ENCODE peak calls at places on chromosomes 12 and 14, in five cellular contexts. One of them, this sample, is unnamed.

GRCh38 chr12:6052206-6052939 is 72.1 kb downstream of the VWF start:
- DNase-seq in H1: no peak
- DNase-seq in HCT116: no peak
- DNase-seq in HepG2: no peak
- DNase-seq in K562: no peak
- DNase-seq in this sample: no peak

GRCh38 chr12:5222011-5222461 is 178.4 kb downstream of the KCNA5 start:
- DNase-seq in K562: no peak
- DNase-seq in HepG2: no peak
- DNase-seq in H1: no peak
- DNase-seq in HCT116: no peak
- DNase-seq in this sample: no peak

GRCh38 chr14:60951781-60952435 is 29.0 kb downstream of the TRMT5 start:
- DNase-seq in HepG2: peak
- DNase-seq in K562: no peak
- DNase-seq in HCT116: no peak
- DNase-seq in H1: no peak
- DNase-seq in this sample: no peak

GRCh38 chr12:96401061-96401871 is 1.0 kb upstream of the CDK17 start:
- DNase-seq in K562: peak
- DNase-seq in HepG2: peak
- DNase-seq in H1: no peak
- DNase-seq in HCT116: peak
- DNase-seq in this sample: no peak

GRCh38 chr12:77924703-77925102 is 94.0 kb downstream of the NAV3 start:
- DNase-seq in HCT116: no peak
- DNase-seq in H1: no peak
- DNase-seq in K562: no peak
- DNase-seq in HepG2: no peak
- DNase-seq in this sample: no peak

GRCh38 chr14:62329427-62329826 is 567.2 kb downstream of the SNAPC1 start:
- DNase-seq in H1: no peak
- DNase-seq in K562: no peak
- DNase-seq in HCT116: no peak
- DNase-seq in HepG2: no peak
- DNase-seq in this sample: no peak

GRCh38 chr14:76710093-76711010 is 50.9 kb upstream of the VASH1 start:
- DNase-seq in H1: no peak
- DNase-seq in K562: peak
- DNase-seq in HepG2: peak
- DNase-seq in HCT116: peak
- DNase-seq in this sample: no peak

GRCh38 chr14:33014710-33015109 is 76.0 kb downstream of the NPAS3 start:
- DNase-seq in K562: no peak
- DNase-seq in HCT116: no peak
- DNase-seq in HepG2: no peak
- DNase-seq in H1: no peak
- DNase-seq in this sample: no peak

GRCh38 chr12:100348657-100349454 is 8.0 kb upstream of the SLC17A8 start:
- DNase-seq in HepG2: peak
- DNase-seq in K562: no peak
- DNase-seq in HCT116: peak
- DNase-seq in H1: no peak
- DNase-seq in this sample: peak

GRCh38 chr14:72962829-72963312 is 36.6 kb downstream of the DCAF4 start:
- DNase-seq in HCT116: peak
- DNase-seq in HepG2: peak
- DNase-seq in K562: peak
- DNase-seq in H1: peak
- DNase-seq in this sample: peak

GRCh38 chr12:59651230-59651920 is 55.5 kb downstream of the SLC16A7 start:
- DNase-seq in HepG2: peak
- DNase-seq in H1: no peak
- DNase-seq in K562: no peak
- DNase-seq in HCT116: no peak
- DNase-seq in this sample: no peak

GRCh38 chr12:14454098-14454907 is 88.8 kb downstream of the ATF7IP start:
- DNase-seq in H1: peak
- DNase-seq in K562: peak
- DNase-seq in HepG2: peak
- DNase-seq in HCT116: peak
- DNase-seq in this sample: peak

GRCh38 chr12:127388985-127389384 is 878.0 kb upstream of the TMEM132C start:
- DNase-seq in HepG2: no peak
- DNase-seq in K562: no peak
- DNase-seq in H1: no peak
- DNase-seq in HCT116: no peak
- DNase-seq in this sample: no peak

GRCh38 chr14:50559990-50560928 is at the start of gene ATL1:
- DNase-seq in K562: peak
- DNase-seq in HCT116: peak
- DNase-seq in HepG2: no peak
- DNase-seq in H1: no peak
- DNase-seq in this sample: no peak

GRCh38 chr14:91830777-91831176 is 36.6 kb downstream of the TC2N start:
- DNase-seq in K562: no peak
- DNase-seq in HCT116: no peak
- DNase-seq in HepG2: no peak
- DNase-seq in H1: peak
- DNase-seq in this sample: no peak

GRCh38 chr12:102535306-102535705 is 54.9 kb upstream of the IGF1 start:
- DNase-seq in K562: no peak
- DNase-seq in H1: no peak
- DNase-seq in HepG2: no peak
- DNase-seq in HCT116: no peak
- DNase-seq in this sample: no peak

GRCh38 chr12:5584776-5585560 is 153.1 kb downstream of the NTF3 start:
- DNase-seq in HCT116: no peak
- DNase-seq in H1: no peak
- DNase-seq in K562: no peak
- DNase-seq in HepG2: no peak
- DNase-seq in this sample: no peak

GRCh38 chr12:101567918-101568317 is 26.9 kb upstream of the MYBPC1 start:
- DNase-seq in HCT116: no peak
- DNase-seq in H1: no peak
- DNase-seq in K562: no peak
- DNase-seq in HepG2: no peak
- DNase-seq in this sample: no peak

GRCh38 chr12:58509116-58509885 is 411.0 kb downstream of the LRIG3 start:
- DNase-seq in HCT116: no peak
- DNase-seq in K562: no peak
- DNase-seq in H1: no peak
- DNase-seq in HepG2: no peak
- DNase-seq in this sample: no peak

GRCh38 chr12:65648461-65648860 is 175.8 kb upstream of the HMGA2 start:
- DNase-seq in K562: no peak
- DNase-seq in HepG2: no peak
- DNase-seq in HCT116: no peak
- DNase-seq in H1: no peak
- DNase-seq in this sample: no peak

GRCh38 chr12:117538032-117538690 is 176.7 kb upstream of the NOS1 start:
- DNase-seq in HepG2: no peak
- DNase-seq in K562: no peak
- DNase-seq in H1: no peak
- DNase-seq in HCT116: no peak
- DNase-seq in this sample: no peak

GRCh38 chr12:54700301-54700700 is 52.1 kb upstream of the DCD start:
- DNase-seq in HepG2: no peak
- DNase-seq in HCT116: no peak
- DNase-seq in H1: no peak
- DNase-seq in K562: no peak
- DNase-seq in this sample: no peak

GRCh38 chr12:2294651-2295475 is 242.1 kb downstream of the CACNA1C start:
- DNase-seq in HCT116: no peak
- DNase-seq in HepG2: no peak
- DNase-seq in K562: no peak
- DNase-seq in H1: no peak
- DNase-seq in this sample: no peak

GRCh38 chr14:89408907-89409675 is 7.9 kb downstream of the FOXN3 start:
- DNase-seq in HCT116: no peak
- DNase-seq in HepG2: no peak
- DNase-seq in K562: no peak
- DNase-seq in H1: no peak
- DNase-seq in this sample: no peak

GRCh38 chr12:124423683-124424515 is 129.0 kb downstream of the RFLNA start:
- DNase-seq in H1: no peak
- DNase-seq in HCT116: no peak
- DNase-seq in HepG2: no peak
- DNase-seq in K562: peak
- DNase-seq in this sample: no peak

GRCh38 chr12:6084969-6085450 is 39.5 kb downstream of the VWF start:
- DNase-seq in K562: no peak
- DNase-seq in H1: no peak
- DNase-seq in HCT116: no peak
- DNase-seq in HepG2: no peak
- DNase-seq in this sample: no peak

GRCh38 chr12:7112041-7112440 is 3.0 kb upstream of the C1RL start:
- DNase-seq in H1: no peak
- DNase-seq in K562: no peak
- DNase-seq in HepG2: no peak
- DNase-seq in HCT116: no peak
- DNase-seq in this sample: no peak

GRCh38 chr14:68657300-68658028 is 135.4 kb downstream of the ZFP36L1 start:
- DNase-seq in HepG2: no peak
- DNase-seq in HCT116: no peak
- DNase-seq in H1: no peak
- DNase-seq in K562: no peak
- DNase-seq in this sample: no peak

GRCh38 chr12:88816201-88816600 is 235.9 kb upstream of the KITLG start:
- DNase-seq in H1: no peak
- DNase-seq in K562: no peak
- DNase-seq in HCT116: no peak
- DNase-seq in HepG2: no peak
- DNase-seq in this sample: no peak
- TF ChIP-seq SIN3A in H1: no peak
- TF ChIP-seq SIN3A in K562: no peak
- TF ChIP-seq SIN3A in HCT116: no peak
- TF ChIP-seq SIN3A in HepG2: no peak
- TF ChIP-seq SIN3A in this sample: no peak

GRCh38 chr14:75430106-75430505 is 2.3 kb downstream of the JDP2 start:
- DNase-seq in H1: no peak
- DNase-seq in K562: no peak
- DNase-seq in HepG2: no peak
- DNase-seq in HCT116: no peak
- DNase-seq in this sample: no peak
- TF ChIP-seq SIN3A in H1: no peak
- TF ChIP-seq SIN3A in K562: no peak
- TF ChIP-seq SIN3A in HepG2: no peak
- TF ChIP-seq SIN3A in HCT116: no peak
- TF ChIP-seq SIN3A in this sample: no peak

GRCh38 chr12:89574736-89575208 is 48.9 kb upstream of the POC1B start:
- DNase-seq in K562: peak
- DNase-seq in HepG2: peak
- DNase-seq in HCT116: no peak
- DNase-seq in H1: no peak
- DNase-seq in this sample: no peak

GRCh38 chr12:89568484-89568883 is 42.6 kb upstream of the POC1B start:
- DNase-seq in K562: no peak
- DNase-seq in HCT116: no peak
- DNase-seq in HepG2: no peak
- DNase-seq in H1: no peak
- DNase-seq in this sample: no peak

GRCh38 chr12:89575405-89575804 is 49.6 kb upstream of the POC1B start:
- DNase-seq in HepG2: peak
- DNase-seq in H1: no peak
- DNase-seq in HCT116: no peak
- DNase-seq in K562: no peak
- DNase-seq in this sample: no peak

GRCh38 chr12:89573081-89573810 is 47.4 kb upstream of the POC1B start:
- DNase-seq in H1: no peak
- DNase-seq in HCT116: no peak
- DNase-seq in K562: no peak
- DNase-seq in HepG2: no peak
- DNase-seq in this sample: no peak

GRCh38 chr12:89571481-89572190 is 45.8 kb upstream of the POC1B start:
- DNase-seq in HCT116: no peak
- DNase-seq in H1: no peak
- DNase-seq in K562: no peak
- DNase-seq in HepG2: no peak
- DNase-seq in this sample: no peak
- TF ChIP-seq SIN3A in HCT116: no peak
- TF ChIP-seq SIN3A in H1: no peak
- TF ChIP-seq SIN3A in K562: no peak
- TF ChIP-seq SIN3A in HepG2: no peak
- TF ChIP-seq SIN3A in this sample: no peak

GRCh38 chr14:80055226-80055625 is 156.1 kb downstream of the DIO2 start:
- DNase-seq in HepG2: no peak
- DNase-seq in K562: no peak
- DNase-seq in HCT116: no peak
- DNase-seq in H1: no peak
- DNase-seq in this sample: no peak

GRCh38 chr14:80054020-80054419 is 157.3 kb downstream of the DIO2 start:
- DNase-seq in K562: no peak
- DNase-seq in HCT116: no peak
- DNase-seq in HepG2: no peak
- DNase-seq in H1: no peak
- DNase-seq in this sample: no peak

GRCh38 chr14:80059041-80059440 is 152.3 kb downstream of the DIO2 start:
- DNase-seq in H1: no peak
- DNase-seq in HCT116: no peak
- DNase-seq in K562: no peak
- DNase-seq in HepG2: no peak
- DNase-seq in this sample: no peak

GRCh38 chr14:80055912-80056801 is 155.1 kb downstream of the DIO2 start:
- DNase-seq in HepG2: peak
- DNase-seq in K562: no peak
- DNase-seq in H1: peak
- DNase-seq in HCT116: no peak
- DNase-seq in this sample: peak
- TF ChIP-seq SIN3A in HepG2: no peak
- TF ChIP-seq SIN3A in K562: no peak
- TF ChIP-seq SIN3A in H1: no peak
- TF ChIP-seq SIN3A in HCT116: no peak
- TF ChIP-seq SIN3A in this sample: no peak

GRCh38 chr14:55126089-55126488 is 3.0 kb upstream of the LGALS3 start:
- DNase-seq in H1: no peak
- DNase-seq in HepG2: no peak
- DNase-seq in K562: no peak
- DNase-seq in HCT116: no peak
- DNase-seq in this sample: no peak
- TF ChIP-seq SIN3A in H1: no peak
- TF ChIP-seq SIN3A in HepG2: no peak
- TF ChIP-seq SIN3A in K562: no peak
- TF ChIP-seq SIN3A in HCT116: no peak
- TF ChIP-seq SIN3A in this sample: no peak

This sample was measured in Panc1.